ENCODE peak calls at places on chromosomes 11 and 22, in nine cellular contexts. S is HCT116, L is cardiac muscle cell, H is heart left ventricle, K is type B pancreatic cell, Z is RWPE1, O is heart right ventricle, A is GM12865, M is left ventricle myocardium inferior. W is an unnamed sample.

GRCh38 chr11:56783448-56784041 is 35.0 kb upstream of the OR9G4 start:
- DNase-seq in Z (peak), K (no peak), L (peak), M (no peak), H (no peak), O (no peak), A (peak), S (peak), W (no peak)

GRCh38 chr22:23782649-23783048 is 4.1 kb upstream of the SMARCB1 start:
- DNase-seq in L (no peak), K (no peak), S (no peak), O (no peak), M (no peak), A (no peak), H (no peak), Z (no peak), W (no peak)

GRCh38 chr11:2262301-2263011 is 7.9 kb downstream of the ASCL2 start:
- DNase-seq in Z (no peak), O (no peak), M (no peak), S (no peak), A (no peak), H (no peak), K (no peak), L (no peak), W (no peak)

GRCh38 chr11:125287467-125288232 is 123.1 kb downstream of the PKNOX2 start:
- DNase-seq in K (no peak), Z (no peak), A (no peak), H (peak), S (no peak), M (no peak), L (peak), O (peak), W (peak)

GRCh38 chr11:113417428-113417827 is 29.8 kb downstream of the ANKK1 start:
- DNase-seq in S (no peak), K (no peak), O (no peak), Z (no peak), H (no peak), L (no peak), M (no peak), A (peak), W (no peak)

GRCh38 chr11:10913075-10913474 is 55.2 kb upstream of the ZBED5 start:
- DNase-seq in Z (no peak), M (no peak), L (no peak), A (no peak), S (no peak), H (no peak), O (no peak), K (no peak), W (no peak)

GRCh38 chr22:25197335-25197734 is 2.3 kb upstream of the CRYBB3 start:
- DNase-seq in M (no peak), K (no peak), Z (no peak), H (no peak), O (no peak), L (no peak), S (no peak), A (no peak), W (no peak)

GRCh38 chr11:11038339-11039248 is 180.7 kb upstream of the ZBED5 start:
- DNase-seq in O (no peak), A (no peak), K (no peak), L (no peak), M (no peak), H (no peak), S (no peak), Z (no peak), W (no peak)

GRCh38 chr11:61847914-61848581 is 19.9 kb downstream of the FADS2 start:
- DNase-seq in L (no peak), A (no peak), O (no peak), K (no peak), H (no peak), M (no peak), Z (no peak), S (no peak), W (no peak)

GRCh38 chr11:70466154-70466553 is 67.8 kb downstream of the CTTN start:
- DNase-seq in M (no peak), H (no peak), L (peak), Z (peak), A (peak), O (no peak), K (no peak), S (no peak), W (no peak)

GRCh38 chr11:116972692-116973091 is 125.5 kb downstream of the SIK3 start:
- DNase-seq in H (no peak), Z (no peak), K (no peak), S (no peak), M (no peak), A (no peak), O (no peak), L (no peak), W (no peak)

GRCh38 chr22:38760477-38761201 is 4.8 kb upstream of the SUN2 start:
- DNase-seq in K (no peak), Z (no peak), O (no peak), M (no peak), A (no peak), H (no peak), S (no peak), L (peak), W (no peak)

GRCh38 chr11:20117291-20117690 is 43.0 kb downstream of the DBX1 start:
- DNase-seq in K (no peak), A (no peak), S (no peak), O (no peak), H (no peak), Z (no peak), L (no peak), M (no peak), W (no peak)

GRCh38 chr22:46660604-46661201 is 40.5 kb downstream of the GRAMD4 start:
- DNase-seq in K (no peak), Z (no peak), O (no peak), A (no peak), L (no peak), H (no peak), M (no peak), S (no peak), W (no peak)

GRCh38 chr11:117286588-117286987 is 4.6 kb upstream of the BACE1-AS start:
- DNase-seq in A (no peak), S (no peak), M (no peak), L (no peak), H (no peak), Z (no peak), K (no peak), O (no peak), W (no peak)

GRCh38 chr11:36103933-36104530 is 160.2 kb downstream of the LDLRAD3 start:
- DNase-seq in H (no peak), S (no peak), Z (no peak), K (no peak), O (no peak), A (no peak), M (no peak), L (no peak), W (no peak)

GRCh38 chr22:46087816-46088277 is 62.5 kb upstream of the PPARA start:
- DNase-seq in M (peak), S (no peak), L (peak), H (peak), A (no peak), Z (no peak), O (peak), K (no peak), W (no peak)

GRCh38 chr11:40537734-40538133 is 921.7 kb downstream of the LRRC4C start:
- DNase-seq in O (no peak), M (no peak), K (no peak), A (no peak), L (no peak), S (no peak), H (no peak), Z (no peak), W (no peak)

GRCh38 chr11:131663403-131664200 is 293.2 kb downstream of the NTM start:
- DNase-seq in K (no peak), O (no peak), Z (no peak), S (no peak), L (no peak), M (no peak), A (no peak), H (no peak), W (no peak)

GRCh38 chr11:1336836-1337646 is 27.6 kb upstream of the TOLLIP start:
- DNase-seq in S (no peak), H (peak), K (no peak), L (no peak), Z (peak), A (peak), M (peak), O (no peak), W (peak)

GRCh38 chr11:95877288-95877687 is 46.6 kb downstream of the MTMR2 start:
- DNase-seq in K (no peak), L (peak), Z (peak), M (no peak), A (no peak), S (no peak), O (no peak), H (no peak), W (no peak)

GRCh38 chr11:134664863-134665535 is 253.0 kb upstream of the B3GAT1 start:
- DNase-seq in M (no peak), O (peak), S (no peak), K (peak), L (no peak), Z (no peak), A (no peak), H (no peak), W (peak)

GRCh38 chr11:33168605-33169240 is 7.4 kb upstream of the CSTF3 start:
- DNase-seq in K (no peak), H (no peak), L (peak), A (no peak), M (no peak), S (no peak), Z (no peak), O (no peak), W (no peak)

GRCh38 chr11:95549276-95549675 is 240.3 kb downstream of the FAM76B start:
- DNase-seq in S (no peak), K (no peak), H (no peak), O (no peak), A (no peak), L (no peak), M (no peak), Z (no peak), W (no peak)

GRCh38 chr22:24810043-24810749 is 4.2 kb downstream of the SGSM1 start:
- DNase-seq in L (peak), A (no peak), M (no peak), O (peak), H (no peak), K (no peak), Z (no peak), S (no peak), W (no peak)

GRCh38 chr22:44775862-44776261 is 23.5 kb downstream of the ARHGAP8 start:
- DNase-seq in M (no peak), Z (no peak), L (no peak), A (no peak), O (no peak), H (no peak), K (no peak), S (no peak), W (no peak)

GRCh38 chr22:23230348-23231068 is 50.2 kb downstream of the BCR start:
- DNase-seq in H (no peak), O (no peak), S (no peak), L (no peak), A (no peak), K (no peak), Z (no peak), M (no peak), W (no peak)

GRCh38 chr11:129291556-129291955 is 84.1 kb upstream of the BARX2 start:
- DNase-seq in M (no peak), K (no peak), A (no peak), O (no peak), H (no peak), Z (no peak), L (no peak), S (no peak), W (no peak)

GRCh38 chr11:22151795-22152194 is 41.1 kb upstream of the ANO5 start:
- DNase-seq in Z (no peak), M (no peak), L (no peak), K (no peak), S (no peak), O (no peak), H (no peak), A (no peak), W (no peak)

GRCh38 chr22:23065495-23066122 is 4.7 kb upstream of the GNAZ start:
- DNase-seq in A (no peak), Z (no peak), S (no peak), M (no peak), O (peak), K (no peak), H (peak), L (no peak), W (no peak)

GRCh38 chr11:32006799-32007388 is 84.0 kb upstream of the RCN1 start:
- DNase-seq in L (peak), A (peak), Z (peak), M (no peak), S (peak), O (peak), H (no peak), K (no peak), W (no peak)

GRCh38 chr11:126029805-126030204 is 32.9 kb downstream of the CDON start:
- DNase-seq in H (no peak), K (no peak), M (no peak), A (no peak), Z (no peak), S (no peak), O (no peak), L (no peak), W (no peak)

GRCh38 chr11:27719575-27719925 is 19.3 kb upstream of the BDNF start:
- DNase-seq in S (no peak), K (no peak), M (no peak), Z (no peak), A (no peak), O (no peak), H (no peak), L (no peak), W (no peak)

GRCh38 chr22:49710746-49711145 is 116.9 kb downstream of the BRD1 start:
- DNase-seq in S (no peak), Z (no peak), A (no peak), H (no peak), O (no peak), K (no peak), L (no peak), M (no peak), W (no peak)

GRCh38 chr11:97525273-97525672 is 1135.5 kb downstream of the JRKL start:
- DNase-seq in S (no peak), A (no peak), M (no peak), Z (no peak), H (no peak), L (peak), K (no peak), O (no peak), W (no peak)

GRCh38 chr11:119671048-119671447 is 58.0 kb downstream of the NECTIN1 start:
- DNase-seq in H (peak), A (no peak), K (no peak), L (peak), S (no peak), Z (no peak), O (peak), M (peak), W (no peak)

GRCh38 chr11:12205330-12205729 is 94.9 kb downstream of the MICAL2 start:
- DNase-seq in M (no peak), A (no peak), H (no peak), K (no peak), O (no peak), S (no peak), Z (no peak), L (peak), W (no peak)

GRCh38 chr11:45212566-45213315 is 66.3 kb downstream of the PRDM11 start:
- DNase-seq in S (no peak), A (no peak), L (no peak), M (no peak), H (no peak), K (no peak), Z (no peak), O (no peak), W (no peak)
- TF ChIP-seq CTCF in S (peak), A (no peak), L (peak), M (no peak), H (no peak), K (peak), Z (no peak), O (no peak), W (no peak)

DNA sequence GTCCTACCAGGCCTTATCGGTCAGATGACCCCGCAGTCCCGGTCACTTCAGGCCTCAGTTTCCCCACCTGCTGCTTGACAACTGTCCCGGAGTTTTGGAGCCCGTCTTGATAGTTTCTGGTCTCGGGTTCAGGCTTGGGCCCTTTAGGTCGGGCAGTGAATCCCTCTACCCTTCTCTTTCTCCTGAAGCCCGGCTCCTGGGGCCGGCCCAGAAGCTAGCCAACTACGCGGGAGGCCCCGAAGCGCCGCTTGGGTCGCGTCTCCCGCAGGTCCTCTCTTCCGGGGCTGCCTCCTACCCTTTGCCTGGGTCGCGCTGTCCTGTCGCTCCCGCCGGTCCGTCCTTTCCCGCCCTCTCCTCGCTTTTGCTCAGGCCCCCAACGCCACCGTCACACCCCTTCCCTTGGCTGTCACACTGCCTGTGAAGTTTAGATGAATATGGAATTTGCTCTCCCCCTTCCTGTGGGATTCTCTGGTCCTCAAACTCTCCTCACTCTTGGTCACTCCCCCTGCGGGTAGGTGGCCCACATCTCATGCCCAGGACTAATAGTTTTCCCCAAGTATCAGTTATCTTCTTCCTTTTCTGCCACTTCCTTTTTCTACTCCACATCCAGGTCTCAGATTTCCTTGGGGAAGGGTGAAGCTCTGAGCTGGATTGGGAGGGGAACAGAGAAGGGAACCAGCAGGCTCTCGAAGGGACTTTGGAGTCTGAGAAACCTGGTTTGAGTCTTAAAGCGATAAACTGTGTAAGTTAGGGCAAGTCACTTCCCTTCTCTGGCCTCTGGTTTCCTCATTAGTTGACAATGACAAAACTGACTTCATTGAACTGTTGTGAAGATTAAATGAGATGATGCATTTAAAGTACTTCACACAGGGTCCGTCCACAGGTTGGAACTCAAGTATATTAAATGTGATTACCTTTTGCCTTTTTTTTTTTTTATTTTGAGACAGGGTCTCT is 791 bp downstream of the RAB1B start:
- DNase-seq in L (peak), K (no peak), H (no peak), A (peak), Z (peak), O (no peak), S (no peak), M (no peak), W (peak)
- TF ChIP-seq CTCF in L (peak), K (peak), H (peak), A (no peak), Z (no peak), O (no peak), S (peak), M (peak), W (no peak)

DNA sequence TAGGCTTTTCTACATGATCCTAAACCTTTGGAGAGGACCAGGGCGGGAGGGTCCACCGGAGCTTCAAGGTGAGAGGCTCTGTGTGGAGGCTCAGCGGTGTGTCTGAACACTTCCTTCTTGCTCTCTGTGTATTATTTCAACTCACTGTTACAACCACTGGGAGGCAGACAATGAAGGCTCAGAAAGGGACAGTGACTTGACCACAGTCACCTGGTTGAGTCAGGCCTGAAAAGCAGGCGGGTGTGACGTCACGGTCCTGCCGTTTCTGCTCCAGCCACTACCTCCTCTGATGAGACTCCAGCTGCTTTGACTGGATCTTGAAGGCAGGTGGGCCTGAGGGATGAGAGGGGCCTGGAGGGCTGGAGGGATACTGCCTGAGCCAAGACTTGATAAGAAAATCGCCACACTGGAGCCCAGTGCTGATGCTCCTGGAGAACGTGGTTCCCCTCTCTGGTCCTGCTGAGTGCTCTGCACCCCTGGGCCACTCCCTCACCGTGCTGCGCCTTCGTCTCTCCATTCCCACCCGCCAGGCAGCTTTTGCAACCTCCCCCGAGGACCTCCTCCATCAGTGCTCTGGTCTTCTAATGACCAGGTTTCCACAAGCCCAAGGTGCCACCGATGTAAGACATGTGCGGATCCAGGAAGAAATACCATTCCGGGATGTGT is 27.9 kb downstream of the KCNC1 start:
- DNase-seq in S (peak), M (no peak), O (no peak), K (no peak), H (no peak), A (peak), Z (no peak), L (no peak), W (no peak)
- TF ChIP-seq CTCF in S (no peak), M (no peak), O (no peak), K (no peak), H (no peak), A (no peak), Z (no peak), L (no peak), W (no peak)

GRCh38 chr11:127791844-127792243 is 791.3 kb upstream of the KIRREL3 start:
- DNase-seq in S (no peak), O (no peak), Z (no peak), H (no peak), M (no peak), A (no peak), K (no peak), L (no peak), W (no peak)

DNA sequence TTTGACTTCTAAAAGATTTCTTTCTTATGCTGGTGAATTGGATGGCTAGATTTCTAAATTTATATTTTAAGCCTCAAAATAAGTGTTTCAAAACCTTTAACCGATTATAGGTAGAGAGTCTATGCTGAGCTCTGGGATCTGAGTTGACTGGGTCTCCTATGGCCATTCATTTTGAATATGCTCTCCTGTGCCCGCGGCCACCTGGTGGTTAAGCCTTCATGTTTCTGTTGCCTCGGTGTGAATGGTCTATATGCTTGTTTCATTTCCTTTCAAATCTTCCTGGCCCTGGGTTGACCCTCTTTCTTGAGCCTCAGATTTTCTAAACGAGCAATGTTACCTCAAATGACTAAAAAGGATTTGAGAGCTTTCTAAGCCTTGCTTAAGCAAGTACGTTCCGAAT is 789.3 kb upstream of the KIRREL3 start:
- DNase-seq in L (no peak), A (peak), Z (peak), K (no peak), H (no peak), O (no peak), S (no peak), M (no peak), W (no peak)
- TF ChIP-seq CTCF in L (no peak), A (peak), Z (no peak), K (peak), H (peak), O (no peak), S (no peak), M (peak), W (peak)

GRCh38 chr11:62923634-62924411 is 2.7 kb upstream of the CHRM1 start:
- DNase-seq in A (peak), L (no peak), S (no peak), H (no peak), K (no peak), Z (no peak), M (no peak), O (no peak), W (no peak)
- TF ChIP-seq CTCF in A (no peak), L (peak), S (no peak), H (no peak), K (no peak), Z (no peak), M (no peak), O (no peak), W (no peak)

GRCh38 chr11:46669606-46670243 is 30.7 kb downstream of the ARHGAP1 start:
- DNase-seq in L (no peak), Z (no peak), A (no peak), M (no peak), H (no peak), O (no peak), K (no peak), S (no peak), W (no peak)
- TF ChIP-seq CTCF in L (peak), Z (peak), A (peak), M (peak), H (peak), O (no peak), K (peak), S (peak), W (no peak)

GRCh38 chr11:17976651-17977050 is 36.2 kb downstream of the SERGEF start:
- DNase-seq in Z (no peak), H (no peak), O (no peak), S (no peak), K (no peak), M (no peak), L (no peak), A (no peak), W (no peak)

GRCh38 chr11:17968206-17968605 is 44.6 kb downstream of the SERGEF start:
- DNase-seq in L (no peak), K (no peak), H (no peak), A (no peak), Z (no peak), O (no peak), S (no peak), M (no peak), W (no peak)

GRCh38 chr11:17974246-17974645 is 38.6 kb downstream of the SERGEF start:
- DNase-seq in H (no peak), M (no peak), K (no peak), Z (no peak), O (no peak), S (no peak), L (no peak), A (no peak), W (no peak)

GRCh38 chr11:17967661-17968060 is 45.2 kb downstream of the SERGEF start:
- DNase-seq in O (no peak), M (no peak), K (no peak), L (no peak), A (no peak), S (no peak), H (no peak), Z (no peak), W (no peak)

GRCh38 chr11:17972987-17973386 is 39.9 kb downstream of the SERGEF start:
- DNase-seq in S (peak), K (no peak), L (peak), M (peak), O (peak), A (peak), H (peak), Z (peak), W (peak)
- TF ChIP-seq CTCF in S (peak), K (peak), L (peak), M (peak), O (peak), A (peak), H (peak), Z (peak), W (peak)

W was measured in mesothelial cell of epicardium.